ENCODE peak calls at places on chromosomes 5 and 9, in ten cellular contexts. N is GM23248, M is HCT116, C is dorsolateral prefrontal cortex, I is BE2C, B is cardiac muscle cell, H is GM12878, G is prostate gland, S is right lobe of liver, J is mesenchymal stem cell. U is an unnamed sample.

GRCh38 chr9:129839324-129840023 is 4.2 kb downstream of the USP20 start:
- DNase-seq in N (peak; percentile 34), M (no peak), C (no peak), I (peak; percentile 38), B (no peak), H (no peak), G (no peak), S (no peak), J (no peak), U (no peak)

GRCh38 chr9:136725612-136726011 is 13.2 kb downstream of the DIPK1B start:
- DNase-seq in N (peak; percentile 78), M (no peak), C (no peak), I (peak; percentile 57), B (no peak), H (no peak), G (peak; percentile 48), S (no peak), J (peak; percentile 58), U (no peak)

GRCh38 chr5:150989695-150990094 is 30.7 kb upstream of the GPX3 start:
- DNase-seq in N (peak; percentile 18), M (no peak), C (no peak), I (peak; percentile 26), B (peak; percentile 27), H (no peak), G (no peak), S (no peak), J (no peak), U (peak; percentile 36)

GRCh38 chr5:21711854-21712752 is 1141.0 kb downstream of the CDH12 start:
- DNase-seq in N (peak; percentile 13), M (no peak), C (no peak), I (no peak), B (peak; percentile 14), H (no peak), G (no peak), S (no peak), J (no peak), U (peak; percentile 34)

GRCh38 chr5:146797683-146798082 is 80.9 kb downstream of the PPP2R2B start:
- DNase-seq in N (no peak), M (no peak), C (no peak), I (peak; percentile 28), B (peak; percentile 17), H (no peak), G (no peak), S (no peak), J (no peak), U (no peak)

GRCh38 chr5:149038336-149039075 is 24.4 kb downstream of the SH3TC2 start:
- DNase-seq in N (peak; percentile 29), M (no peak), C (no peak), I (no peak), B (no peak), H (no peak), G (no peak), S (no peak), J (no peak), U (no peak)

GRCh38 chr5:143796753-143797152 is 15.2 kb upstream of the HMHB1 start:
- DNase-seq in N (no peak), M (no peak), C (no peak), I (no peak), B (no peak), H (no peak), G (no peak), S (no peak), J (no peak), U (no peak)

GRCh38 chr9:80968611-80969010 is 720.7 kb downstream of the TLE1 start:
- DNase-seq in N (peak; percentile 4), M (no peak), C (no peak), I (no peak), B (no peak), H (no peak), G (no peak), S (no peak), J (peak; percentile 81), U (no peak)

GRCh38 chr9:27771803-27772545 is 198.7 kb upstream of the C9orf72 start:
- DNase-seq in N (no peak), M (no peak), C (no peak), I (no peak), B (no peak), H (no peak), G (no peak), S (no peak), J (peak; percentile 59), U (peak; percentile 92)

GRCh38 chr5:154358410-154359221 is 87.2 kb upstream of the SAP30L start:
- DNase-seq in N (no peak), M (no peak), C (no peak), I (no peak), B (no peak), H (no peak), G (no peak), S (no peak), J (peak; percentile 76), U (no peak)

GRCh38 chr5:57232293-57233033 is 58.6 kb downstream of the GPBP1 start:
- DNase-seq in N (no peak), M (no peak), C (no peak), I (no peak), B (no peak), H (no peak), G (no peak), S (no peak), J (no peak), U (no peak)

GRCh38 chr5:157312492-157312891 is 46.6 kb downstream of the CYFIP2 start:
- DNase-seq in N (peak; percentile 77), M (peak; percentile 67), C (no peak), I (peak; percentile 52), B (peak; percentile 52), H (peak; percentile 59), G (peak; percentile 17), S (peak; percentile 59), J (peak; percentile 57), U (peak; percentile 51)

GRCh38 chr5:36744678-36745659 is 131.6 kb upstream of the NIPBL start:
- DNase-seq in N (peak; percentile 81), M (peak; percentile 76), C (peak; percentile 62), I (peak; percentile 80), B (peak; percentile 84), H (no peak), G (peak; percentile 96), S (peak; percentile 76), J (peak; percentile 65), U (peak; percentile 80)

GRCh38 chr5:82387041-82387818 is 109.1 kb upstream of the RPS23 start:
- DNase-seq in N (no peak), M (peak; percentile 77), C (no peak), I (peak; percentile 46), B (no peak), H (no peak), G (no peak), S (peak; percentile 71), J (peak; percentile 26), U (no peak)

GRCh38 chr9:6645153-6646027 is at the start of gene GLDC:
- DNase-seq in N (no peak), M (peak; percentile 79), C (peak; percentile 69), I (peak; percentile 39), B (peak; percentile 79), H (no peak), G (peak; percentile 7), S (peak; percentile 95), J (no peak), U (peak; percentile 55)
- H3K4me3 ChIP-seq in N (peak within 1 kb of the TSS; percentile 15), M (peak within 1 kb of the TSS; percentile 79), C (peak within 1 kb of the TSS; percentile 60), I (peak within 1 kb of the TSS; percentile 34), B (peak within 1 kb of the TSS; percentile 45), H (peak within 1 kb of the TSS; percentile 94), G (peak within 1 kb of the TSS; percentile 32), S (peak within 1 kb of the TSS; percentile 51), J (peak within 1 kb of the TSS; percentile 65), U (peak within 1 kb of the TSS; percentile 39)

DNA sequence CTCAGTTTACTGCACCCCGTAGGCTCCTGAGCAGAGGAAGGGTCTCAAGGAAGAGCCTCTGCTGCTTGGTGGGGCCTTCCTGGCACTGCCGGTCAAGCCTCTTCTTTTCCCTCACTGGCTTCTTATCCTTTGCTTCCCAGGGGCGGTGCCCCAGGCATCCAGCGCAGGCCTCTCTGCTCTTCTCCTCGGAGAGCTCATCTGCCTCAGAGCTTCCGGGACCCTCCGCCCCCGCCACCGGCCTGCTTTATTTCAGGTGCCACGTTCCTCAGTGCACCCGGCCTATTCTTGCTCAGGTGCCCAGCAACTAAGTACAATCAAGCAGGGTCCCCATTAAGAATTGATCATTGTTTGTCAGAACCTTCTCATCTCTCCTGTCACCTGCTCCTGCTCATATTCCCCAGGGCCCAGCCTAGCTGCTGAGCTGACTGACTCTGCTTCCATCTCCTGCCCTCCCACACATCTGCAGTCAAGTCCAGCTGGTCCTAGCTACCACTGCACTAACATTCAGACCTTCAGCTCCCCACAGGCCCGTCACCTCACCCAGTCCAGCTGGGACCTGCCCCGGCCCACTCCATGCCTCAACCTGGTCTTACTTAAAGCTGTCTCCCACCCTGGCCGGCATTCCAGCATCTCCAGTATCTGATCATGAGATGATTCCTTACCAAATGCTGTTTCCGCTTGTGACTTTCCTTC is 114.3 kb upstream of the BOD1 start:
- DNase-seq in N (no peak), M (no peak), C (no peak), I (peak; percentile 52), B (no peak), H (no peak), G (no peak), S (no peak), J (no peak), U (no peak)
- H3K27me3 ChIP-seq in N (peaks cover 7% of the 10 kb centered on the region), M (no peaks in the 10 kb centered on the region), C (no peaks in the 10 kb centered on the region), I (no peaks in the 10 kb centered on the region), B (no peaks in the 10 kb centered on the region), H (no peaks in the 10 kb centered on the region), G (no peaks in the 10 kb centered on the region), S (no peaks in the 10 kb centered on the region), J (peaks cover 7% of the 10 kb centered on the region), U (no peaks in the 10 kb centered on the region)

DNA sequence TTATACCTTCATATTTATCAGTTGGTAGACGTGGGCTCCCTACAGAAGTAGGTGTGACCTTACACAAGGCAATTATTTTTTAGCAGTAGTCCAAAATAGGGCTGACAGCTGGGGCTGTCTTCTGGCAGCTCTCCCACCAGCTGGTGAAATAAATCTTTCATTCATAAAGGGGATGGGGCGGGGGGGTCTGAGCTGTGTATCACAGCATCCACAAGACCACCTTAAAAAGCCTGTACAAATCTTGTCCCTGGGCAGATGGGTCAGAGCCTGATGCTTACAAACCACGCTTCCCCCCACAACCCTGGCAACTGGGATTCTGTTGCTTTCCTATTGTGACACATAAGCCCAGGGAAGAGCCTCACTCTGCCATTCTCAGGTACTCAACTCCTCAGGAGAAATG is 19.7 kb downstream of the CSF2 start:
- DNase-seq in N (no peak), M (no peak), C (no peak), I (no peak), B (no peak), H (no peak), G (no peak), S (no peak), J (no peak), U (no peak)
- H3K4me3 ChIP-seq in N (no peak overlapping the region), M (no peak overlapping the region), C (no peak overlapping the region), I (no peak overlapping the region), B (no peak overlapping the region), H (no peak overlapping the region), G (no peak overlapping the region), S (no peak overlapping the region), J (no peak overlapping the region), U (no peak overlapping the region)

DNA sequence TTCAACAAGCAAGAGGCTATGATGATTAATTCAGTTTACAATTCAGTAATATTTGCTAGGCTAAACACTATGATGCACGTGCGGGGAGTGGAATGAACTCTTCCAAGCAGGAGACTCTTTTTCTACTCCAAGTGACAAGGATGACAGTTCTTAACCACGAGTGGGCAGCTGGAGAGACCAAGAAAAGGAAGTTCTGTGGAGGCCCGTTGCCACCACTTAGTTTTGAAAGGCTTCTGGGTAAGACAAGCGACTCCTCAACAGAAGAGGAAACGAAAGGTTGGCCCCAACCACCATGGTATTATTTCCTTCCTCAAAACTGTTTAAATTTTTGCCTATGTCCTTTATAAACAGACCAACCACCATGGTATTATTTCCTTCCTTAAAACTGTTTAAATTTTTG is 2.8 kb downstream of the DCAF12 start:
- DNase-seq in N (no peak), M (no peak), C (no peak), I (no peak), B (no peak), H (peak; percentile 52), G (no peak), S (no peak), J (peak; percentile 16), U (no peak)
- H3K27me3 ChIP-seq in N (no peaks in the 10 kb centered on the region), M (no peaks in the 10 kb centered on the region), C (no peaks in the 10 kb centered on the region), I (no peaks in the 10 kb centered on the region), B (no peaks in the 10 kb centered on the region), H (no peaks in the 10 kb centered on the region), G (no peaks in the 10 kb centered on the region), S (no peaks in the 10 kb centered on the region), J (no peaks in the 10 kb centered on the region), U (no peaks in the 10 kb centered on the region)